ENCODE peak calls at places on chromosome 5, in five cellular contexts. M, S, C, H and D are unnamed samples.
A peak's percentile ranks its signal among the peaks of the same experiment; 100 is the strongest.

GRCh38 chr5:131496400-131496713 is 138.7 kb downstream of the RAPGEF6 start:
- DNase-seq in S (no peak), M (peak; percentile 42), C (no peak), H (no peak), D (no peak)

GRCh38 chr5:158928405-158928804 is 171.3 kb downstream of the EBF1 start:
- DNase-seq in M (no peak), S (no peak), H (no peak), C (no peak), D (no peak)

GRCh38 chr5:88613051-88613450 is 269.9 kb downstream of the MEF2C start:
- DNase-seq in H (no peak), M (no peak), S (peak; percentile 1), C (no peak), D (no peak)

GRCh38 chr5:129906177-129906887 is 2.1 kb downstream of the CHSY3 start:
- DNase-seq in H (peak; percentile 58), S (peak; percentile 41), C (no peak), M (peak; percentile 42), D (peak; percentile 41)

GRCh38 chr5:103973669-103974068 is 411.1 kb upstream of the NUDT12 start:
- DNase-seq in M (no peak), C (no peak), S (no peak), H (no peak), D (no peak)

GRCh38 chr5:172854451-172854871 is 20.4 kb downstream of the ERGIC1 start:
- DNase-seq in S (peak; percentile 53), M (peak; percentile 83), H (peak; percentile 55), C (no peak), D (peak; percentile 71)

GRCh38 chr5:23977996-23978395 is 470.6 kb downstream of the PRDM9 start:
- DNase-seq in S (no peak), C (peak; percentile 62), M (peak; percentile 23), H (peak; percentile 1), D (peak; percentile 60)

GRCh38 chr5:535781-536698 is 11.8 kb upstream of the SLC9A3 start:
- DNase-seq in M (peak; percentile 10), S (no peak), H (no peak), C (no peak), D (no peak)

GRCh38 chr5:175471628-175472027 is 6.7 kb upstream of the SFXN1 start:
- DNase-seq in C (no peak), H (no peak), S (no peak), M (no peak), D (no peak)

GRCh38 chr5:131720714-131721113 is 76.1 kb downstream of the FNIP1 start:
- DNase-seq in C (no peak), M (no peak), H (no peak), S (no peak), D (no peak)

GRCh38 chr5:169071-169727 is 22.1 kb upstream of the LRRC14B start:
- DNase-seq in S (peak; percentile 49), C (peak; percentile 6), H (peak; percentile 90), M (peak; percentile 69), D (no peak)

GRCh38 chr5:74272831-74273545 is 367.5 kb downstream of the ENC1 start:
- DNase-seq in C (no peak), S (peak; percentile 69), H (no peak), M (no peak), D (no peak)

GRCh38 chr5:78095119-78095518 is 199.4 kb downstream of the AP3B1 start:
- DNase-seq in C (no peak), M (no peak), S (no peak), H (no peak), D (no peak)

GRCh38 chr5:172788771-172789686 is 18.0 kb upstream of the DUSP1 start:
- DNase-seq in S (no peak), H (no peak), C (no peak), M (peak; percentile 83), D (peak; percentile 83)

GRCh38 chr5:143755969-143756368 is 56.0 kb upstream of the HMHB1 start:
- DNase-seq in M (no peak), H (no peak), S (no peak), C (no peak), D (no peak)

GRCh38 chr5:15499528-15500325 is at the start of gene FBXL7:
- DNase-seq in S (peak; percentile 77), C (peak; percentile 87), M (peak; percentile 68), H (peak; percentile 80), D (peak; percentile 87)

GRCh38 chr5:15420201-15420600 is 79.8 kb upstream of the FBXL7 start:
- DNase-seq in M (no peak), H (no peak), S (no peak), C (no peak), D (peak; percentile 63)

GRCh38 chr5:128349044-128349629 is 188.9 kb downstream of the FBN2 start:
- DNase-seq in H (peak; percentile 6), M (no peak), C (no peak), S (no peak), D (no peak)

GRCh38 chr5:57862471-57863282 is 380.1 kb upstream of the ACTBL2 start:
- DNase-seq in S (peak; percentile 93), C (no peak), M (no peak), H (peak; percentile 52), D (no peak)

GRCh38 chr5:89302102-89302891 is 419.3 kb upstream of the MEF2C start:
- DNase-seq in H (no peak), S (no peak), C (no peak), M (no peak), D (no peak)

GRCh38 chr5:132203464-132203818 is 24.2 kb downstream of the P4HA2 start:
- DNase-seq in M (no peak), H (peak; percentile 57), S (peak; percentile 47), C (no peak), D (no peak)

GRCh38 chr5:124677999-124678385 is 68.4 kb downstream of the ZNF608 start:
- DNase-seq in S (no peak), H (no peak), C (no peak), M (no peak), D (no peak)

GRCh38 chr5:172501708-172502379 is 47.5 kb upstream of the SH3PXD2B start:
- DNase-seq in S (no peak), H (no peak), C (peak; percentile 1), M (no peak), D (peak; percentile 0)

GRCh38 chr5:527646-528591 is 3.7 kb upstream of the SLC9A3 start:
- DNase-seq in S (no peak), C (no peak), H (no peak), M (peak; percentile 20), D (no peak)

GRCh38 chr5:144004146-144004545 is 166.3 kb downstream of the YIPF5 start:
- DNase-seq in H (peak; percentile 79), M (no peak), C (no peak), S (no peak), D (no peak)

GRCh38 chr5:4639959-4640358 is 500.2 kb upstream of the ADAMTS16 start:
- DNase-seq in M (no peak), C (no peak), S (no peak), H (no peak), D (no peak)

GRCh38 chr5:173010547-173011464 is 27.2 kb downstream of the ATP6V0E1 start:
- DNase-seq in C (no peak), S (no peak), H (peak; percentile 39), M (peak; percentile 54), D (peak; percentile 76)

GRCh38 chr5:76007904-76008303 is 75.3 kb upstream of the SV2C start:
- DNase-seq in S (no peak), M (no peak), H (no peak), C (no peak), D (no peak)

GRCh38 chr5:131550606-131551005 is 84.4 kb downstream of the RAPGEF6 start:
- DNase-seq in H (no peak), C (no peak), S (no peak), M (no peak), D (no peak)

GRCh38 chr5:59917121-59917520 is 23.6 kb upstream of the PDE4D start:
- DNase-seq in C (no peak), S (no peak), M (no peak), H (no peak), D (no peak)

GRCh38 chr5:174336479-174336878 is 291.0 kb downstream of the NSG2 start:
- DNase-seq in M (no peak), S (no peak), H (no peak), C (no peak), D (no peak)

GRCh38 chr5:149284501-149284900 is 12.8 kb downstream of the AFAP1L1 start:
- DNase-seq in M (no peak), S (peak; percentile 82), H (peak; percentile 82), C (peak; percentile 32), D (no peak)

GRCh38 chr5:122415481-122416120 is 103.6 kb downstream of the SNCAIP start:
- DNase-seq in C (peak; percentile 70), S (peak; percentile 74), H (peak; percentile 75), M (peak; percentile 34), D (peak; percentile 79)

GRCh38 chr5:90473321-90474234 is 993 bp downstream of the MBLAC2 start:
- DNase-seq in M (peak; percentile 70), S (no peak), C (peak; percentile 30), H (peak; percentile 50), D (peak; percentile 74)

GRCh38 chr5:10485142-10485795 is 43.6 kb downstream of the ROPN1L start:
- DNase-seq in S (peak; percentile 33), C (peak; percentile 76), H (peak; percentile 77), M (no peak), D (peak; percentile 72)
- H3K4me3 ChIP-seq in S (no peak overlapping the region), C (no peak overlapping the region), H (no peak overlapping the region), M (no peak overlapping the region), D (no peak overlapping the region)

GRCh38 chr5:62328772-62329491 is 22.9 kb downstream of the KIF2A start:
- DNase-seq in H (no peak), M (no peak), S (peak; percentile 34), C (no peak), D (no peak)
- H3K4me3 ChIP-seq in H (no peak overlapping the region), M (no peak overlapping the region), S (no peak overlapping the region), C (no peak overlapping the region), D (no peak overlapping the region)

GRCh38 chr5:53399921-53400697 is 80.3 kb upstream of the FST start:
- DNase-seq in C (no peak), S (peak; percentile 77), H (peak; percentile 66), M (no peak), D (no peak)
- H3K4me3 ChIP-seq in C (no peak overlapping the region), S (no peak overlapping the region), H (no peak overlapping the region), M (no peak overlapping the region), D (no peak overlapping the region)

GRCh38 chr5:164868761-164869160 is 1363.3 kb downstream of the MAT2B start:
- DNase-seq in H (no peak), S (no peak), C (peak; percentile 23), M (no peak), D (no peak)
- H3K4me3 ChIP-seq in H (no peak overlapping the region), S (no peak overlapping the region), C (no peak overlapping the region), M (no peak overlapping the region), D (no peak overlapping the region)

DNA sequence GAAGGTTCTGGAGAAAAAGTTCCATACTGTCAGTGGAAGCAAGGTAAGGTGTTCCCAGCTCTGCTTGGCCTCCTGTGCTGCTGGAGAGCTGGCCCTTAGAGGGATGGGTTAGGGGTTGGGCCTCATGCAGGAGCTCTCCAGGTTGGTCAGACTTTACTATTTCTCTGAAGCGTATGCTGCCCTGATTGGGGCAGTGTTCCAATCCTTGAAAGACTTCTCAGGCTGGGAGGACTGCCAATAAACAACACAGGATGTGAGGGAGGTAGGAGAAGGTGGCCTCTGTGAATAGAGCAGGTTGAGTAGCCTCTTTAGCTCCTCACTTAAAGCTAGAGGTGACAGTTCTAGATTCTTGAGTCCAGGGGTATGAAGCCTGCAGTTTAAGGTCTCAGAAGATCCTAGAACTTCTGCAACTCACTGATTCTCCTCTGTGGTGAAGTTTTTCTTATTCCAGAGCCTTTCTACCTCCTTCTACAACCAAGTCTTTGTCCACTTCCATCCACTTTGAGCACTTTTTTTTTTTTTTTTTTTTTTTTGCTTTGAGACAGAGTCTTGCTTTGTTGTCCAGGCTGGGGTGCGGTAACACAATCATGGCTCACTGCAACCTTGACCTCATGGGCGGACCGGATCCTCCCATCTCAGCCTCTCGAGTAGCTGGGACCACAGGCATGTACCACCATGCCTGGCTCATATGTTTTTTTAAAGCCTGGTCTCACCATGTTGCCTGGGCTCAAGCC is 3.0 kb downstream of the HNRNPAB start:
- DNase-seq in M (no peak), C (no peak), H (peak; percentile 69), S (peak; percentile 42), D (peak; percentile 56)
- H3K4me3 ChIP-seq in M (no peak overlapping the region), C (no peak overlapping the region), H (no peak overlapping the region), S (no peak overlapping the region), D (no peak overlapping the region)

GRCh38 chr5:179284751-179285191 is 60.5 kb downstream of the ADAMTS2 start:
- DNase-seq in H (peak; percentile 23), S (no peak), C (no peak), M (peak; percentile 3), D (no peak)
- H3K4me3 ChIP-seq in H (no peak overlapping the region), S (no peak overlapping the region), C (no peak overlapping the region), M (no peak overlapping the region), D (no peak overlapping the region)